ENCODE peak calls at places on chromosomes 5 and 9, in eight cellular contexts. R is A549, X is K562, Q is stomach, W is HepG2, M is suprapubic skin, Y is GM12878, I is tibial nerve. C is an unnamed sample.

GRCh38 chr9:135858491-135859185 is 48.7 kb downstream of the CAMSAP1 start:
- DNase-seq in Q (no peak), X (no peak), R (no peak), M (no peak), I (no peak), W (no peak), Y (no peak), C (no peak)

GRCh38 chr5:146176805-146177204 is 5.6 kb downstream of the LARS1 start:
- DNase-seq in W (no peak), M (no peak), R (no peak), Q (no peak), X (no peak), Y (no peak), I (no peak), C (no peak)

GRCh38 chr9:93673271-93673843 is 97.0 kb downstream of the PHF2 start:
- DNase-seq in R (no peak), Q (peak; percentile 22), W (no peak), M (peak; percentile 62), Y (no peak), I (no peak), X (no peak), C (peak; percentile 4)

GRCh38 chr5:125011014-125011413 is 264.6 kb upstream of the ZNF608 start:
- DNase-seq in W (no peak), M (no peak), Q (no peak), Y (peak; percentile 48), X (no peak), I (no peak), R (no peak), C (no peak)

GRCh38 chr5:51977014-51977413 is 593.8 kb downstream of the ISL1 start:
- DNase-seq in M (no peak), R (no peak), W (no peak), X (no peak), Q (no peak), Y (no peak), I (no peak), C (no peak)

GRCh38 chr9:19918630-19919029 is 129.8 kb upstream of the SLC24A2 start:
- DNase-seq in I (no peak), W (no peak), R (no peak), X (no peak), M (no peak), Q (no peak), Y (no peak), C (no peak)

GRCh38 chr5:138760448-138761110 is 7.4 kb downstream of the CTNNA1 start:
- DNase-seq in Y (no peak), I (no peak), M (no peak), R (no peak), W (no peak), X (no peak), Q (no peak), C (no peak)

GRCh38 chr5:73189816-73190451 is 16.9 kb downstream of the TMEM174 start:
- DNase-seq in M (no peak), W (no peak), X (peak; percentile 19), Q (no peak), I (peak; percentile 23), R (no peak), Y (no peak), C (peak; percentile 40)

GRCh38 chr5:158679221-158679641 is 420.5 kb downstream of the EBF1 start:
- DNase-seq in M (no peak), I (no peak), W (no peak), X (no peak), R (no peak), Q (no peak), Y (no peak), C (no peak)

GRCh38 chr9:129482521-129483466 is 138.1 kb downstream of the C9orf50 start:
- DNase-seq in Y (no peak), Q (peak; percentile 92), M (peak; percentile 95), R (no peak), I (peak; percentile 95), X (peak; percentile 87), W (no peak), C (peak; percentile 85)

GRCh38 chr5:55141945-55142690 is 17.9 kb upstream of the GPX8 start:
- DNase-seq in W (no peak), M (no peak), Y (no peak), Q (no peak), X (no peak), R (no peak), I (no peak), C (no peak)

GRCh38 chr5:15215056-15215455 is 284.9 kb upstream of the FBXL7 start:
- DNase-seq in Q (no peak), Y (no peak), M (no peak), W (no peak), X (no peak), I (no peak), R (no peak), C (no peak)

GRCh38 chr5:15203376-15203775 is 296.6 kb upstream of the FBXL7 start:
- DNase-seq in W (no peak), Y (no peak), I (no peak), R (no peak), X (no peak), M (no peak), Q (no peak), C (no peak)

GRCh38 chr5:15206133-15206532 is 293.8 kb upstream of the FBXL7 start:
- DNase-seq in M (no peak), X (no peak), R (no peak), I (no peak), W (no peak), Y (no peak), Q (no peak), C (no peak)

GRCh38 chr5:15214010-15214409 is 286.0 kb upstream of the FBXL7 start:
- DNase-seq in W (no peak), Y (no peak), M (no peak), X (no peak), Q (no peak), R (no peak), I (no peak), C (no peak)

DNA sequence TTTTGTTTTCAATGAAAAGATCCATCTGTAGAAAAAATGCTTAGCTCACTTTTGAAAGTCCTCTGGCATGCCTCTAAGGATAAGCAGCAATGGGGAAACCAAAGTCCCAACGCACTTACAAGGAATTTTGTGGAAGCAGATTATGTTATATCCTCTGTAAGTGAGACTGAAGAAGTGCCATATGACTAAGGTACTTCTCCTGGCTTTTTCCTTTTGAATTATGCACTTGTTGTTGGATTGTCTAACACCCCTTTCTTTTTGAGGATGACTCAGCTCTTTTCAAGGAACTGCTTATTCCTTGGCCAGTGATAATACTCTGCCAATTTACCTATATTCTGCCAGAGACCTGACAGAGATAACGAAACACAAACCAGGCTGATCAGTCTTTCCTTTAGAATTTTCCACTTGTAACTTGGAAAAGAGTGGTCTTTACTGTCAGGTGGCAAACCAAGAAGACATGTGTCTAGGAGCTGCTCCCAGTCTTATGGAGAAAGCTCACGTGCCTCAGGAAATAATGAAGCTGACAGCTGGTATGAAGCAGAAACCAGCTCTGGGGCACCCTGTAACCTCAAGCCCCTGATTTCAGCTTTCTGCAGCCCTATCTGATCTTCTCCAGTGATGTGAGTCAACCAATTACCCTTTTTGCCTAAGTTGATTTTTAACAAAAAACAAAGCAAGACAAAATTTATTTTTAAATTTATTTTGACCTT is 290.8 kb upstream of the FBXL7 start:
- DNase-seq in Q (no peak), I (no peak), M (no peak), R (no peak), W (no peak), Y (no peak), X (no peak), C (no peak)
- TF ChIP-seq EP300 in Q (no peak), I (no peak), M (no peak), R (no peak), W (no peak), Y (no peak), X (no peak), C (no peak)

DNA sequence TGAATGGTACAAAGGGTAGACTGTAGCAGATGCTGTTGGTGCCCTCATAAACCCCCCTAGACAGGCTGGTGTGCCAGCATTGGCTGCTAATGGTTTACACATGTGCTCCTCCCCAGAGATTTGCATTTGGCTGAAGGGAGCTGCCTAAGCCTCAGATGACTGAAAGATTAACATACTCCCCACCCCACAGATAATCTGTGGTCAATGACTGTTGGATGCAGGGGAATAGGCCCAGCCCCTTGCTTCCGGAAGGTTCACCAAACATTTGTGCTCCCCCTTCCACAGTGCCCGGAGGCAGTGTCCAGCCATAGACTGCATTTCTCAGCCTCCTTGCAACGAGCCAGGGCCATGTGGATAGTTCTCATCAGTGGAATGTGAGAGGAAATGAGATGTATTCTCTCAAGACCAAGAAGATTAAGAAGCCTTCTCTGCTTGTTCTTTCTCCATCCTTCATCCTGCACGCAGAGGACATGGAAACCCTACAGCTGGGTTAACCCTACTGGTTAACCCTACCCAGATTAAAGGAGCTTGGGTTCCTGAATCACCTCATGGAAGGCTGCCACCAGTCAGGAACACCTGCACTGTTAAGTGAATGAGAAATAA is 79.6 kb downstream of the PHAX start:
- DNase-seq in Q (no peak), I (no peak), W (no peak), X (peak; percentile 77), R (no peak), Y (peak; percentile 63), M (no peak), C (peak; percentile 24)
- TF ChIP-seq POLR2A in Q (no peak), I (no peak), W (no peak), X (peak; percentile 78), R (no peak), Y (no peak), M (no peak), C (no peak)

DNA sequence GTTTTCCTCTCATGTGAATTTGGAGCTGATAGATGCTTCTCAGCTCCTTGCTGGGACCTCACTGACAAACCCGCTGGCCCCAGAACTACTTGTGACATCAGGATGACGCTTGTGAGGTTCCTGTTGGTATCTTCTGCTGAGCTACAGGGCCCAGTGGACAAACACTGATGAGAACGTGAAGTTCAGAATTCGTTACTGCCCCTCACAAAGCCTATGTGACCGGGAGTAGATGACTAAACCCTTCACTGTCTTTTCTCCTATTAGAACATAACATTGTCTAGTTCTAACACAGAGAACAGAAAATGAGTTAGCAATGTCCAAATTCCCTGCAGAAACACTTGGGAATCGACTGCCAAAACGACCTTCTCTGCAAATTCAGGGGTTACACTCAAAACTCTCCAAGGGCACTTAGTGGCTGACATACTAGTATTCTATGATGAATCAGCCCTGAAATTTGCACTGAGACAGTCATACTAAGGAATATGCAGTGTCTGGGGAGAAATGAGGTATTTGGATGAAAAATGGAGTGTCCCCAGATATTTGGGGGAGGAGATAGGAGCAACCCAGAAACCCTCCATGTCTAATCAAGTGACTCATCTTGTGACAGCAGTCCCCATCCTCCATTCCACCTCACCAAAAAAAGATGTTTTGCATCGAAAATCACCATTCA is 143.2 kb upstream of the TRIM32 start:
- DNase-seq in R (no peak), X (no peak), Q (no peak), W (no peak), Y (no peak), I (peak; percentile 17), M (no peak), C (no peak)
- TF ChIP-seq EP300 in R (no peak), X (no peak), Q (no peak), W (no peak), Y (no peak), I (peak; percentile 12), M (no peak), C (no peak)

DNA sequence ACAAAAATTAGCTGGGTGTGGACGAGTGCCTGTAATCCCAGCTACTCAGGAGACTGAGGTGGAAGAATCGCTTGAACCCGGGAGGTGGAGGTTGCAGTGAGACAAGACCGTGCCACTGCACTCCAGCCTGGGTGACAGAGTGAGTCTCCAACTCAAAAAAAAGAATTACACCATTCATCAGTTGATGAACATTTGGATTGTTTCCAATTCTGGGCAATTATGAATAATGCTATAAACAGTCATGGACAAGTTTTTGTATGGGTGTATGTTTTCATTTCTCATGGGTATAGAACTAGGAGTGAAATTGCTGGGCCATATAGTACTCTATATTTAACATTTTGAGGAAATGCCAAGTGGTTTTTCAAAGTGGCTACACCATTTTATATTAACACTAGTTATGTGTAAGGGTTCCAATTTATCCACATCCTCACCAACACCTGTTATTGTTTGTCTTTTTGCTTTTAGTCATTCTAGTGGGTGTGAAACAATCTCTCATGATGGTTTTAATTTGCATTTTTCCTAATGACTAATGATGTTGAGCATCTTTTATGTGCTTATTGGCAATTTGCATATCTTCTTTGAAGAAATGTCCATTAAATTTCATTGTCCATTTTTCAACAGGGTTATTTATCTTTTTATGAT is 9.0 kb upstream of the CCDC125 start:
- DNase-seq in W (no peak), I (no peak), Q (no peak), R (no peak), X (no peak), Y (no peak), M (no peak), C (no peak)
- TF ChIP-seq POLR2A in W (no peak), I (no peak), Q (no peak), R (no peak), X (no peak), Y (no peak), M (no peak), C (no peak)

C was measured in transverse colon.